ENCODE peak calls at places on chromosomes 16 and 17, in four cellular contexts. One of them, this sample, is unnamed.

GRCh38 chr17:67830440-67830839 is 5.1 kb downstream of the BPTF start:
- DNase-seq in adipocyte: no peak
- DNase-seq in BE2C: no peak
- DNase-seq in IMR-90: no peak
- DNase-seq in this sample: no peak

GRCh38 chr17:82981141-82981540 is 98.3 kb upstream of the METRNL start:
- DNase-seq in BE2C: no peak
- DNase-seq in adipocyte: no peak
- DNase-seq in IMR-90: no peak
- DNase-seq in this sample: no peak

GRCh38 chr17:34733351-34733750 is 154.0 kb downstream of the TMEM132E start:
- DNase-seq in IMR-90: no peak
- DNase-seq in adipocyte: no peak
- DNase-seq in BE2C: no peak
- DNase-seq in this sample: no peak

GRCh38 chr16:83887564-83887963 is 11.4 kb upstream of the MLYCD start:
- DNase-seq in IMR-90: no peak
- DNase-seq in BE2C: no peak
- DNase-seq in adipocyte: no peak
- DNase-seq in this sample: no peak

GRCh38 chr17:57553991-57554825 is 190.9 kb downstream of the CCDC182 start:
- DNase-seq in BE2C: no peak
- DNase-seq in IMR-90: peak; percentile 43
- DNase-seq in adipocyte: no peak
- DNase-seq in this sample: peak; percentile 85

GRCh38 chr16:86566966-86567700 is 504 bp downstream of the FOXC2 start:
- DNase-seq in adipocyte: peak; percentile 86
- DNase-seq in IMR-90: peak; percentile 62
- DNase-seq in BE2C: no peak
- DNase-seq in this sample: peak; percentile 60

GRCh38 chr16:51133130-51133529 is 17.9 kb downstream of the SALL1 start:
- DNase-seq in adipocyte: no peak
- DNase-seq in IMR-90: no peak
- DNase-seq in BE2C: no peak
- DNase-seq in this sample: no peak

GRCh38 chr16:87264634-87265033 is 52.6 kb downstream of the C16orf95 start:
- DNase-seq in IMR-90: no peak
- DNase-seq in adipocyte: no peak
- DNase-seq in BE2C: no peak
- DNase-seq in this sample: no peak

GRCh38 chr16:2701713-2702437 is 18.1 kb downstream of the PRSS27 start:
- DNase-seq in BE2C: no peak
- DNase-seq in adipocyte: no peak
- DNase-seq in IMR-90: no peak
- DNase-seq in this sample: no peak

GRCh38 chr17:8619294-8619693 is 11.2 kb downstream of the MYH10 start:
- DNase-seq in adipocyte: no peak
- DNase-seq in BE2C: no peak
- DNase-seq in IMR-90: no peak
- DNase-seq in this sample: no peak

GRCh38 chr17:8623591-8623990 is 6.9 kb downstream of the MYH10 start:
- DNase-seq in IMR-90: no peak
- DNase-seq in BE2C: no peak
- DNase-seq in adipocyte: peak; percentile 15
- DNase-seq in this sample: peak; percentile 4

GRCh38 chr17:8622191-8622590 is 8.3 kb downstream of the MYH10 start:
- DNase-seq in BE2C: no peak
- DNase-seq in adipocyte: no peak
- DNase-seq in IMR-90: no peak
- DNase-seq in this sample: no peak

GRCh38 chr17:8618825-8619224 is 11.7 kb downstream of the MYH10 start:
- DNase-seq in IMR-90: no peak
- DNase-seq in adipocyte: no peak
- DNase-seq in BE2C: no peak
- DNase-seq in this sample: no peak

DNA sequence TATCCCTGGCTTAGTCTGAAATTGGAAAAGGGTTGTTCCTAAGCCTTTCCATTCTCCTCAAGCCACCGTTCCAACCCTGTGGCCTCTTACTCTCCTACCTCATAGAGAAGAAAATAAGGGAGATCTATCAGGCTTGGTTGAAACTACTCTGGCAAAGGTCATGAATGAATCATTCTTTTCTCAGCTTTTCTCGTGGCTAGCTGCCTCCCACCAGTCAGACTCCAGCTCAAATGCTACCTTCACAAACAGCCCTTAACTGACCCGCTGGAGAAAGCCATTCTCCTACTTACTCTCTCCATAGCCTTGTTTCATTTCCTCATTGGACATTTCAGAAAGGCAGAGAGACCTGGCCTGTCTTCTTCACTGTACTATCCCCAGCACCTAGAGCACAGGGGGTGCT is 8.9 kb downstream of the MYH10 start:
- DNase-seq in adipocyte: no peak
- DNase-seq in IMR-90: peak; percentile 59
- DNase-seq in BE2C: no peak
- DNase-seq in this sample: no peak
- H3K36me3 ChIP-seq in adipocyte: no peaks in the 10 kb centered on the region
- H3K36me3 ChIP-seq in IMR-90: peaks cover 20% of the 10 kb centered on the region
- H3K36me3 ChIP-seq in BE2C: no peaks in the 10 kb centered on the region
- H3K36me3 ChIP-seq in this sample: peaks cover 12% of the 10 kb centered on the region

GRCh38 chr16:77194295-77195231 is 3.6 kb downstream of the MON1B start:
- DNase-seq in BE2C: no peak
- DNase-seq in IMR-90: no peak
- DNase-seq in adipocyte: no peak
- DNase-seq in this sample: no peak
- H3K36me3 ChIP-seq in BE2C: peaks cover 14% of the 10 kb centered on the region
- H3K36me3 ChIP-seq in IMR-90: peaks cover 51% of the 10 kb centered on the region
- H3K36me3 ChIP-seq in adipocyte: peaks cover 49% of the 10 kb centered on the region
- H3K36me3 ChIP-seq in this sample: no peaks in the 10 kb centered on the region

GRCh38 chr16:3729161-3730112 is 12.1 kb upstream of the TRAP1 start:
- DNase-seq in IMR-90: no peak
- DNase-seq in adipocyte: no peak
- DNase-seq in BE2C: no peak
- DNase-seq in this sample: no peak
- H3K36me3 ChIP-seq in IMR-90: peaks cover 72% of the 10 kb centered on the region
- H3K36me3 ChIP-seq in adipocyte: peaks cover 68% of the 10 kb centered on the region
- H3K36me3 ChIP-seq in BE2C: peaks cover 45% of the 10 kb centered on the region
- H3K36me3 ChIP-seq in this sample: peaks cover 33% of the 10 kb centered on the region

GRCh38 chr17:75326587-75326955 is 37.3 kb upstream of the SLC25A19 start:
- DNase-seq in BE2C: no peak
- DNase-seq in IMR-90: no peak
- DNase-seq in adipocyte: no peak
- DNase-seq in this sample: no peak

GRCh38 chr17:75327757-75328156 is 38.5 kb upstream of the SLC25A19 start:
- DNase-seq in IMR-90: no peak
- DNase-seq in adipocyte: no peak
- DNase-seq in BE2C: no peak
- DNase-seq in this sample: no peak

GRCh38 chr17:75334723-75335122 is 45.5 kb upstream of the SLC25A19 start:
- DNase-seq in adipocyte: no peak
- DNase-seq in IMR-90: no peak
- DNase-seq in BE2C: no peak
- DNase-seq in this sample: no peak

GRCh38 chr17:75335315-75335714 is 46.1 kb upstream of the SLC25A19 start:
- DNase-seq in BE2C: peak; percentile 43
- DNase-seq in IMR-90: no peak
- DNase-seq in adipocyte: no peak
- DNase-seq in this sample: no peak

DNA sequence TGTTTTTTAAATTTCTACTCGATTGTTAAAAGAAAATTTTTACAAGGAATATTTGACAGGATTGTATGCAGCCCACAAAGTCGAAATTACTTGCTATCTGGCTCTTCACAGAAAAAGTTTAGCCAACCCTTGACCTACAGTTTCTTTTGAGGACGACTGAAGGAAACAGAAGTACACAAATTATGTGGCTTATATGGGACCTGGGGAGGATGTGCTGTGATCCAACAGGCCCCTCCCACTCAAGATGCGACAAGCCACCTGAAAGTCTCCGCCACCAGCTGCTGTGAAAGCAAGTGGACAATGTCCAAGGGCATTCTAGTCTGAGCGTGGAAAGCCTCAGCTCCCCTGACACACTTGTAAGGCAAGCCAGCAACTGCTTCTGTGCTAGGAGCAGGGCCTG is 42.4 kb upstream of the SLC25A19 start:
- DNase-seq in IMR-90: no peak
- DNase-seq in BE2C: no peak
- DNase-seq in adipocyte: no peak
- DNase-seq in this sample: no peak
- H3K36me3 ChIP-seq in IMR-90: peaks cover 7% of the 10 kb centered on the region
- H3K36me3 ChIP-seq in BE2C: peaks cover 14% of the 10 kb centered on the region
- H3K36me3 ChIP-seq in adipocyte: peaks cover 22% of the 10 kb centered on the region
- H3K36me3 ChIP-seq in this sample: peaks cover 12% of the 10 kb centered on the region

DNA sequence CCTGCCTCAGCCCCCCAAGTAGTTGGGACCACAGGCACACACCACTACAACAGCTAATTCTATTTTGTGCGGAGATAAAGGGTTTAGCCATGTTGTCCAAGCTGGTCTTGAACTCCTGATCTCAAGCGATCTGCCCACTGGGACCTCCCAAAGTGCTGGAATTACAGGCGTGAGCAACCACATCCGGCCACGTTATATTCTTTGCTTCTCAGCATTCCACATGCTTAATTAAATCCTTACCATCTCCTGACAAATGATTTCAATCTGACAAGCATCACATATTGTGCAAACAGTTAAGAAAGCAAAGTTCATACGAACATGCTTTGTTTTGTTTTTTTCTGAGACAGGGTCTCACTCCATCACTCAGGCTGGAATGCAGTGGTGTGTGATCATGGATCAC is 18.2 kb downstream of the HIGD1B start:
- DNase-seq in adipocyte: peak; percentile 48
- DNase-seq in IMR-90: no peak
- DNase-seq in BE2C: no peak
- DNase-seq in this sample: no peak
- H3K36me3 ChIP-seq in adipocyte: peaks cover 73% of the 10 kb centered on the region
- H3K36me3 ChIP-seq in IMR-90: peaks cover 49% of the 10 kb centered on the region
- H3K36me3 ChIP-seq in BE2C: peaks cover 87% of the 10 kb centered on the region
- H3K36me3 ChIP-seq in this sample: peaks cover 59% of the 10 kb centered on the region

This sample was measured in SJCRH30.